ENCODE peak calls at places on chromosomes 4 and X, in five cellular contexts. Q is K562, J is NT2/D1, B is GM12878, I is HepG2. M is an unnamed sample.

GRCh38 chr4:67006791-67007190 is 538.5 kb downstream of the CENPC start:
- DNase-seq in B (no peak), Q (no peak), J (no peak), I (no peak), M (no peak)

GRCh38 chrX:71650333-71650969 is 16.9 kb upstream of the LOC101059915 start:
- DNase-seq in I (peak), J (no peak), Q (peak), B (no peak), M (no peak)

GRCh38 chr4:47482326-47482725 is 2.7 kb upstream of the ATP10D start:
- DNase-seq in I (no peak), Q (no peak), B (no peak), J (no peak), M (no peak)

GRCh38 chr4:141020801-141021261 is 112.4 kb downstream of the RNF150 start:
- DNase-seq in B (no peak), Q (no peak), I (no peak), J (no peak), M (no peak)

GRCh38 chr4:100926039-100926717 is 408.4 kb upstream of the EMCN start:
- DNase-seq in Q (no peak), B (no peak), J (no peak), I (no peak), M (no peak)

GRCh38 chr4:182280439-182281111 is 37.4 kb downstream of the TENM3 start:
- DNase-seq in B (no peak), J (no peak), I (no peak), Q (no peak), M (no peak)

GRCh38 chrX:129404670-129405008 is 118.7 kb downstream of the SMARCA1 start:
- DNase-seq in B (no peak), I (no peak), Q (no peak), J (no peak), M (no peak)

GRCh38 chr4:61200991-61201526 is 933 bp downstream of the ADGRL3 start:
- DNase-seq in Q (no peak), B (no peak), I (no peak), J (no peak), M (peak)

GRCh38 chr4:110970642-110971041 is 347.8 kb upstream of the PITX2 start:
- DNase-seq in B (no peak), I (peak), Q (no peak), J (peak), M (no peak)

GRCh38 chr4:88908003-88908402 is 149.0 kb downstream of the FAM13A start:
- DNase-seq in J (no peak), B (no peak), Q (no peak), I (no peak), M (no peak)

GRCh38 chrX:110287605-110288004 is 30.3 kb downstream of the AMMECR1 start:
- DNase-seq in Q (no peak), B (no peak), I (no peak), J (no peak), M (no peak)

GRCh38 chr4:122150896-122151295 is 1.2 kb upstream of the BLTP1 start:
- DNase-seq in I (no peak), B (no peak), J (no peak), Q (no peak), M (no peak)

GRCh38 chr4:165326831-165327210 is 648 bp upstream of the MSMO1 start:
- DNase-seq in J (no peak), I (peak), B (no peak), Q (peak), M (peak)

GRCh38 chrX:148382983-148383382 is 117.4 kb upstream of the AFF2 start:
- DNase-seq in Q (no peak), B (no peak), J (peak), I (no peak), M (no peak)

GRCh38 chrX:129574214-129574613 is 34.2 kb downstream of the OCRL start:
- DNase-seq in Q (no peak), B (no peak), I (no peak), J (no peak), M (no peak)

GRCh38 chr4:6418193-6418755 is 54.1 kb downstream of the PPP2R2C start:
- DNase-seq in Q (no peak), B (no peak), I (no peak), J (no peak), M (no peak)

GRCh38 chr4:139208404-139208945 is 31.5 kb upstream of the ELF2 start:
- DNase-seq in Q (peak), I (peak), J (no peak), B (no peak), M (no peak)

GRCh38 chr4:168766537-168767316 is 243.3 kb downstream of the CBR4 start:
- DNase-seq in B (no peak), Q (no peak), I (no peak), J (no peak), M (no peak)

GRCh38 chr4:81507530-81507929 is 35.8 kb upstream of the RASGEF1B start:
- DNase-seq in I (no peak), J (no peak), B (no peak), Q (no peak), M (no peak)

GRCh38 chrX:54824195-54824594 is 16.6 kb downstream of the MAGED2 start:
- DNase-seq in B (no peak), I (no peak), Q (no peak), J (no peak), M (no peak)

GRCh38 chrX:123422875-123423274 is 238.8 kb downstream of the GRIA3 start:
- DNase-seq in I (peak), J (peak), Q (peak), B (no peak), M (peak)

GRCh38 chr4:125624951-125625350 is 310.2 kb downstream of the FAT4 start:
- DNase-seq in J (no peak), I (no peak), B (no peak), Q (no peak), M (no peak)

GRCh38 chrX:87525771-87526229 is 8.2 kb downstream of the KLHL4 start:
- DNase-seq in I (no peak), B (no peak), J (no peak), Q (peak), M (no peak)

DNA sequence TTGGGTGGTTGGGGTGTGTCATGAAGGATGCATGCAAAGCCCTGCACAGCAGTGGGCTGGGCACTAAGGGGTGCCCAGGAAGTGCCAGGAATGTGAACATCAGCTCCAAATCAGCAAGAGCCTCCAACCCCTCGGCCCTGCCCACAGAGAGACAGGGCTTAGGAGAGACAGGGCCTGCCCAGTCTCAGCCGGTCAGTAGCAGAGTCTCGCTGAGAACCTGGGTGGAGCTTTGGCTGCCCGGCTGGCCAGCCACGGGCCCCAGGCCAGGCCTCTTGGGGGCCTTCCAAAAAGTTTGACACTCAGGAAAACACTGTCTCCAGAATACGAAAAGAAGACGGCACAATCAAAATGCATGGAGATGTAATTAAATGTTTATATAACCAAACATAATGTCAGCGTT is 4.3 kb upstream of the MXD4 start:
- DNase-seq in J (no peak), B (no peak), Q (no peak), I (no peak), M (peak)
- TF ChIP-seq YY1 in J (no peak), B (no peak), Q (no peak), I (no peak), M (no peak)

DNA sequence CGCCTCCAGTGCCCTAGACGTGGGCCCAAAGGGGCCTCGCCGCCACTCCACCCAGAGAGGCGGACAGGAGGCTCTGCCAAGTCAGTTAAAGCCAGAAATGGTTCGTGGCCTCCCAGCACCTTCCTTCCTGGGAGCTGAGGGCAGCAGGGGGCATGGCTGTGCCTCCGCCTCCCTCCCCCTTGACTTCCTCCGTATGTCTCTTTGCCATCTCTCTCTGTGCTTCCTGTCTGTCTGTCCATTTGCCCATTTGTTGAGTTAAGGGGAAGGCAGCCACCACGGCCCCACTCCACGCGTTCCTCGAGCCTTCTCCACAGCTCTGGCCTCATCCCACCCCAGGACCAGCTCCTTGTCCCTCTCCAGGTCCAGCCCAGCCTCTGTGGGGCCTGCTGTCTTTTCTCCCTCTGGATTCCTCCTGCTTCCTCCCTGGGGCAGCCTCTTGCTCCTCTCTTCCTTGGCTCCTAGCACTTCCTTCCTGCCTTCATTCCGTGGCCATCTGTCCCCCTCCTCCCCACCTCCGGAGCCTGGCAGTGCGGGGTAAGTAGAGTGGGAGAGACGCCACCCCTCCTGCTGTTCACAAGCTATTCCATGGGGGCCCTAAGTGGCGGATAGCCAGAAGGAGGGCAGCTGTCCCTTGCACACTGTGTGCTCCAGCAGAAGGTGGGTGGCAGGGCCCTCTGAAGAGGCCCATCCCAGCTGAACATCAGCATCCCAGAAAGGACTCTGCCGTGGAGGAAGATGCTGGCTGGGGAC is 27.6 kb downstream of the CCNQ start:
- DNase-seq in B (no peak), I (no peak), Q (no peak), J (no peak), M (no peak)
- TF ChIP-seq YY1 in B (no peak), I (no peak), Q (no peak), J (no peak), M (no peak)

GRCh38 chr4:136442447-136442846 is 1089.8 kb downstream of the PCDH18 start:
- DNase-seq in B (no peak), Q (no peak), I (no peak), J (no peak), M (no peak)
- TF ChIP-seq YY1 in B (no peak), Q (no peak), I (no peak), J (no peak), M (no peak)

GRCh38 chr4:153661215-153661822 is 22.8 kb upstream of the TLR2 start:
- DNase-seq in J (no peak), I (no peak), B (no peak), Q (no peak), M (no peak)

GRCh38 chr4:153651961-153652784 is 31.9 kb upstream of the TLR2 start:
- DNase-seq in I (no peak), B (no peak), J (no peak), Q (no peak), M (no peak)

GRCh38 chr4:153655004-153655541 is 29.0 kb upstream of the TLR2 start:
- DNase-seq in Q (no peak), J (no peak), B (no peak), I (peak), M (no peak)

GRCh38 chr4:153651041-153651960 is 32.8 kb upstream of the TLR2 start:
- DNase-seq in J (no peak), Q (no peak), I (no peak), B (no peak), M (no peak)

GRCh38 chr4:153655928-153656327 is 28.2 kb upstream of the TLR2 start:
- DNase-seq in I (no peak), Q (no peak), J (no peak), B (no peak), M (no peak)
- TF ChIP-seq YY1 in I (no peak), Q (no peak), J (no peak), B (no peak), M (no peak)

DNA sequence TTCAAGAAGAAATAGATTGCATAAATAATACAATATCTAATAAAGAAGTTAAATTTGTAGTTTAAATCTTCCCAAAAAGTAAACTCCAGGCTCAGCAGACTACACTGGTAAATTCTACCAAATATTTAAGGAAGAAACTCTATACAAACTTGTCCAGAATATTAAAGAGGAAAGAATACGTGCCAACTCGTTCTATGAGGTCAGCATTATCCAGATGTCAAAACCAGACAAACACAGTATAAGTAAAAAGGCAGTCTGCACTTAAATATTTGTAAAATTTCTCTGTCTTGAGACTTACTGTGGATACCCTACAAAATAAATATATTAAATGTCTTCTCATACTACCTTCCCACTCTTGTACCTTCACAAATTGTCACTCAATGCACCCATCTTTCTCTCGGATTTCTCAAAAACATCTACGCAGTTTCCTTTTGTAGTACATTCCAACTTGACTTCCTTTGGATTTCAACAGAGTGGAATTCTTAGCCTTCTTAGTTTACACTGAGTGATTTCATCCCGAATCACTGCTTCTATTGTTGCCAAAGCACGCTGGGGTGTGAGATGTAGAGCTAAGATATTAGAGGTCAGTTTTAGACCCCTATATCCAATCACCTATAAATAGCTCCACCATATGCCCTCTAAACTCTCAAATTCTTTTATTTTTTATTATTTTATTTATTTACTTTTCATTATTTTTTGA is 71.6 kb upstream of the MAB21L2 start:
- DNase-seq in J (no peak), Q (no peak), I (no peak), B (no peak), M (no peak)
- TF ChIP-seq YY1 in J (no peak), Q (no peak), I (no peak), B (no peak), M (no peak)

GRCh38 chr4:183747931-183748664 is 89.0 kb downstream of the TRAPPC11 start:
- DNase-seq in J (no peak), B (no peak), Q (no peak), I (no peak), M (peak)
- TF ChIP-seq YY1 in J (no peak), B (no peak), Q (no peak), I (no peak), M (no peak)

GRCh38 chr4:159855731-159856130 is 752.9 kb downstream of the RAPGEF2 start:
- DNase-seq in B (no peak), J (no peak), Q (no peak), I (no peak), M (no peak)

GRCh38 chr4:159860945-159861344 is 758.1 kb downstream of the RAPGEF2 start:
- DNase-seq in B (no peak), Q (no peak), J (no peak), I (no peak), M (no peak)

DNA sequence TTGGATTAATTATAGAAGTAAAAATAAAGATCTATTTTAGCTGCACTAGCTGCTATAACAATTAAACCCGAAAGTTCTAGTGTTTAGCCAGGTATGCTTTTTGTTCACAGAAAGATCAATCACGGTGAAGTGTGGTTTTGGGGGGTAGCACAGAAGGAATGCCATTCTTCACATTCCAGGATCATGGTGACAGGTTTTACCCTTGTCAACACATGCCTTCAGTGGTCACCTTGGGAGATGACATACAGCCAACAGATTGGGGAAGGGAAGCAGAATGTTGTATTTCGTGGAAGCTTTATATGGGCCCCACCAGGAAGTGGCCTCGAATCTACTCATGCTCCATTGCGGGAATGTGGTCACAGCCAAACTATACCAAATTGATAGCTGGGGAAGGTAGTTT is 753.6 kb downstream of the RAPGEF2 start:
- DNase-seq in J (peak), Q (no peak), I (peak), B (no peak), M (no peak)
- TF ChIP-seq YY1 in J (no peak), Q (no peak), I (no peak), B (no peak), M (no peak)

DNA sequence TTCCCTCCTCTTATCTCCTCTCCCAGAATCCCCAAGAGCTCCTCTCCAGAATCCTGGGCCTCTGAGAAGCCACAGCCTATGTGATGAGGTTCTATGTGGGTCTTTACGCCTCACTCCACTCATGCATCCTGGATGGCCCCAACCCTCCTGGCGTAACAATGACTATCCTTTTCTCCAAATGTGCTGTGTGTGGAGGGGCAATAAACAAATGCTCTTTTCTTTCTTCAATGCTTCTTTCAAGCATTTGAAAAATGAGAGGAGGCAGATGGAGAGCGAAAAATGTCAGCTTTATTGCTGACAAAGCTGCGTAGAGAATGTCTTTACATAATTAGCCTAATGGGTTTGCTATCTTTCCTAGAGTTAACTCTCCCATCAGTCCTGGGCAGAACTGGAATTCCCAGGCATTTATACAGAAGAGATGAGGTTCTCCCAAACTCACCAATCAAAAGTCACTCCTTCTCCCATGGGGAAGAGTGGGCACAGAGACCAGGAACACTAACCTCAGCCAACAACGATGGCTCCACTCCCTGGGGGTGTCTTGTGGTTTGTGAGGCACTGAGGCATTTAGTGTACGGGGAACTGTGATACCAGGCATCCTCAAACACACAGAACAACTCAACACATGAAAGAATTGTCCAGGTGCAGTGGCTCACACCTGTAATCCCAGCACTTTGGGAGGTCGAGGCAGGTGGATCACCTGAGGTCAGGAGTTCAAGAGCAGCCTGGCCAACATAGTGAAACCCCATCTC is 118.9 kb upstream of the SLC34A2 start:
- DNase-seq in B (no peak), I (no peak), J (no peak), Q (no peak), M (no peak)
- TF ChIP-seq YY1 in B (no peak), I (no peak), J (no peak), Q (no peak), M (no peak)